ENCODE peak calls at places on chromosomes 2 and 18, in four cellular contexts. C is CD8-positive, alpha-beta memory T cell; W is sigmoid colon; J is ascending aorta. H is an unnamed sample. For H3K9me3, the result is how much of the 10 kb centered on the place peaks cover.

GRCh38 chr2:135745545-135745944 is 3.9 kb downstream of the UBXN4 start:
- DNase-seq in C (no peak), W (no peak), J (no peak), H (no peak)

GRCh38 chr2:160613466-160614153 is 120.0 kb upstream of the RBMS1 start:
- DNase-seq in C (no peak), W (no peak), J (no peak), H (no peak)

GRCh38 chr2:85516649-85517389 is 22.1 kb upstream of the MAT2A start:
- DNase-seq in C (no peak), W (no peak), J (no peak), H (no peak)

GRCh38 chr18:41948544-41949110 is 6.4 kb upstream of the PIK3C3 start:
- DNase-seq in C (no peak), W (no peak), J (no peak), H (no peak)

GRCh38 chr2:223724831-223725230 is 112.6 kb downstream of the AP1S3 start:
- DNase-seq in C (no peak), W (no peak), J (no peak), H (no peak)

GRCh38 chr2:221200184-221200839 is 371.8 kb downstream of the EPHA4 start:
- DNase-seq in C (no peak), W (no peak), J (no peak), H (no peak)

GRCh38 chr2:46229134-46230063 is 67.8 kb upstream of the EPAS1 start:
- DNase-seq in C (no peak), W (no peak), J (no peak), H (no peak)

GRCh38 chr2:63057249-63058148 is 6.9 kb downstream of the OTX1 start:
- DNase-seq in C (no peak), W (no peak), J (no peak), H (no peak)

GRCh38 chr2:191707542-191707941 is 29.6 kb downstream of the NABP1 start:
- DNase-seq in C (no peak), W (no peak), J (no peak), H (no peak)

GRCh38 chr2:28702415-28702859 is 49.2 kb upstream of the PPP1CB start:
- DNase-seq in C (no peak), W (peak), J (no peak), H (no peak)

GRCh38 chr18:47909484-47909883 is 21.0 kb downstream of the SMAD2 start:
- DNase-seq in C (no peak), W (no peak), J (no peak), H (no peak)
- H3K9me3 ChIP-seq in C (under half), W (under half), J (under half), H (under half)

GRCh38 chr2:65049010-65049639 is 7.1 kb upstream of the CEP68 start:
- DNase-seq in C (no peak), W (no peak), J (no peak), H (no peak)

GRCh38 chr2:65043001-65043400 is 13.2 kb upstream of the CEP68 start:
- DNase-seq in C (no peak), W (no peak), J (no peak), H (no peak)

GRCh38 chr2:65046633-65047407 is 9.4 kb upstream of the CEP68 start:
- DNase-seq in C (no peak), W (no peak), J (no peak), H (no peak)

GRCh38 chr2:65044097-65044735 is 12.0 kb upstream of the CEP68 start:
- DNase-seq in C (no peak), W (no peak), J (no peak), H (no peak)

DNA sequence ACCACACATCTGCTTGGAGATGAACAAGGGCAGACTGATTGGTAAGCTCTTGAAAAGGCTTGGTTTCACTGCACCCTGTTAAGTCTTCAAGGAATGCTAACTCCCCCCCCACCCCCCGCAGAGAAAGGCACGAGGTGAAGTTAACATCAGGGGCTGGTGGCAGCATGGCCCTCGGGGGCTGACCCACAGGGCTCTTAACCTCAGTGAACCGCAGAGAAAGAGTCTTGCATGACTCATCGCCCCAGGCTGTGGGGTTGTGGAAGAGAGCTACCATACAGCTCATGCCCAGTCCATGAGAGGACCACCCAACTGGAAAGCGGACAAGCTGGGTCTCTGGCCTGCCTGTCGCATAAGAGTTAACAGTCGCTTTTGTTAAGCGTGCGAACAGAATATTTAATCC is 10.6 kb upstream of the CEP68 start:
- DNase-seq in C (no peak), W (no peak), J (no peak), H (peak)
- H3K9me3 ChIP-seq in C (under half), W (under half), J (under half), H (under half)

GRCh38 chr2:15993666-15994065 is 53.3 kb downstream of the MYCN start:
- DNase-seq in C (no peak), W (no peak), J (no peak), H (no peak)

GRCh38 chr2:15997728-15998280 is 57.5 kb downstream of the MYCN start:
- DNase-seq in C (no peak), W (no peak), J (no peak), H (no peak)

GRCh38 chr2:15999592-16000469 is 59.5 kb downstream of the MYCN start:
- DNase-seq in C (no peak), W (no peak), J (no peak), H (no peak)

GRCh38 chr2:15995603-15996002 is 55.3 kb downstream of the MYCN start:
- DNase-seq in C (no peak), W (no peak), J (no peak), H (no peak)

DNA sequence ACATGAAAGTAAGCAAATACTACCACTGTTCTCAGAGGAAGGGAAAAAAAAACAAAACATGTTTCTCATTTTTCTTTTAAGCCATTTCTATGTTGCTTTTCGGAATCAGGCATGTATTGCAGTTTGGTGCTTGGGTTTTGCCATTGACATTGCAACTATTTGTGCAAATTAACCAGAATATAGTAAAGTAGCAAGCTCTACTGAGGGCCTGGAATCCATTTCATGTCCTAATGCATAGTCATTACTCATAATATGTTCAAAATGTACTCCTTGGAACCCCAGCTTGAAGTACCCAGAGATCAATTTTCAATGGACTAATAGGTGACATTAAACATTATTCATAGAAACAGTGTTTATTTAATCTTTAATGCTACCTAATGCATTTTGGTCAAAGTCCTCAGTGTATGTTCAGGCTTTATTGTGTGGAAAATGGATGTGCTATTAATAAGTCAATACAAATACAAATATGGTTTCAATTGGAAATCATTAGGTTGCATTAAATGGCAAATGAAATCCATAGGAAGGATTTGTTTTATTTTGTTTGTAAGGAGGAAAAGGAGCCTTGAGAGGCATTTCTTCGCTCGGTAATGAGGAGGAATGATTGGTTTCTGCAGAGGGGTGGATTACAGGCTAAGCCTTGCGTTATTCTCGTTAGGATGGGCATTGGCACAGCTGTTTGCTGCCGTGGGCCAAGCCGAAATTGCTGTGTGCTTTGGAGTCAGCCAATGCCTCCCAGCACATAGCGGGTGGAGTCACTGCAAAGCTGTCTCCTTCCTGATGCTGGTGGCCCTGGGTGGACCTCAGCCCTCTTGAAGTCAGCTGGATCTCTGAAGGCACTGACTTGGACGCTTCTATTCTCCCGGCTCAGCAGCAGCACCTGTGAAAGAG is 56.4 kb downstream of the MYCN start:
- DNase-seq in C (no peak), W (no peak), J (no peak), H (no peak)
- H3K9me3 ChIP-seq in C (under half), W (under half), J (under half), H (under half)

DNA sequence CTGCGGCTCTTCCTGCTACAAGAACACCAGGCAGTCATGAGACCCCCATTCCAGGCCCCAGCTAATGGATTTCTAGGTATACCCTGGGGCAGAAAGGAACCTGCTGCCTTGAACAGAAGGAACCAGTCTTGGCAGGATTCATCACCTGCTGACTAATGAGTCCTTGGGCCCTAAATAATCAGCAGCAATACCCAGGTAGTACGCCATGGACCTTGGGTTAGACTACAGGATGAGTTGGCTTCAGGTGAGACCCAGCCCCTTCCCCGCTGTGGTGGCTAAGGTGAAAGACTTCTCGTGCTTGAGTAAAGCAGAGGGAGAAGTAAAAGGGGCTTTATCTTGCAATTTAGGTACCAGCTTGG is 105.0 kb downstream of the SPIRE1 start:
- DNase-seq in C (no peak), W (no peak), J (no peak), H (no peak)
- H3K9me3 ChIP-seq in C (under half), W (under half), J (under half), H (under half)

GRCh38 chr2:215780313-215780712 is 233.0 kb downstream of the MREG start:
- DNase-seq in C (no peak), W (no peak), J (no peak), H (no peak)

GRCh38 chr2:215780891-215781290 is 232.5 kb downstream of the MREG start:
- DNase-seq in C (no peak), W (no peak), J (no peak), H (no peak)

GRCh38 chr2:215782965-215783364 is 230.4 kb downstream of the MREG start:
- DNase-seq in C (no peak), W (no peak), J (no peak), H (no peak)

GRCh38 chr2:215784371-215784783 is 229.0 kb downstream of the MREG start:
- DNase-seq in C (no peak), W (peak), J (no peak), H (peak)

GRCh38 chr2:215782271-215782670 is 231.1 kb downstream of the MREG start:
- DNase-seq in C (no peak), W (no peak), J (no peak), H (no peak)
- H3K9me3 ChIP-seq in C (under half), W (under half), J (under half), H (under half)

DNA sequence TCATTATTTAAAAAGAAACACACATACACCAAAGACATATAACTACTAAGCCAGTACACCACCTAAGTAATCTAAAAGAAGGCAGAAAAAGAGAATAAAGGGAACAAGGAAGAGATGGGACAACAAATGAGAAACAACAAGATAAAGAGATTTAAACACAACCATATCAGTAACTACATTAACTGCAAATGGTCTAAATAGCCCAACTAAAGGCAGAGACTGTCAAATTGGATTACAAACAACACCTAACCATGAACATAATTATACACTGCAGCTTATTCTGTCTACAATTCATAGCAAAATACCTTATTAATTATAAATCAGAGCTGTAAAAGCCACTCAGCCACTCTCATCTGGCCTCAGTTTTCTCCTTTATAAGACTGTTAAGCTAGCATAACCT is 15.0 kb downstream of the PPP4R1 start:
- DNase-seq in C (no peak), W (no peak), J (no peak), H (no peak)
- H3K9me3 ChIP-seq in C (under half), W (under half), J (under half), H (under half)